ENCODE peak calls at places on chromosomes 3 and 15, in seven cellular contexts. B is B cell, E is AG04450, L is GM06990, Z is fibroblast of the aortic adventitia, D is transverse colon, G is nephron progenitor cell. W is an unnamed sample.

GRCh38 chr15:38299216-38299615 is 46.6 kb downstream of the SPRED1 start:
- DNase-seq in L (no peak), E (peak; percentile 13), D (no peak), G (no peak), B (no peak), Z (peak; percentile 56), W (no peak)

GRCh38 chr3:56884387-56884786 is 82.6 kb upstream of the ARHGEF3 start:
- DNase-seq in G (no peak), D (no peak), Z (peak; percentile 62), L (no peak), B (no peak), E (no peak), W (no peak)

GRCh38 chr3:99607151-99607550 is 31.2 kb upstream of the COL8A1 start:
- DNase-seq in G (no peak), D (no peak), E (no peak), Z (no peak), L (no peak), B (no peak), W (no peak)

GRCh38 chr15:92665100-92665555 is 9.6 kb upstream of the FAM174B start:
- DNase-seq in Z (peak; percentile 79), L (no peak), D (no peak), B (no peak), E (peak; percentile 27), G (no peak), W (no peak)

GRCh38 chr3:185647880-185648210 is 61.8 kb downstream of the SENP2 start:
- DNase-seq in B (no peak), D (no peak), E (no peak), Z (no peak), G (no peak), L (no peak), W (no peak)

GRCh38 chr3:52931328-52931727 is 34.0 kb upstream of the STIMATE start:
- DNase-seq in Z (no peak), L (no peak), G (no peak), D (no peak), B (no peak), E (no peak), W (no peak)

GRCh38 chr3:20924646-20925395 is 738.8 kb upstream of the SGO1 start:
- DNase-seq in D (no peak), B (no peak), G (no peak), E (no peak), Z (no peak), L (no peak), W (no peak)

GRCh38 chr15:68333775-68334470 is 56.4 kb downstream of the FEM1B start:
- DNase-seq in G (no peak), B (no peak), Z (no peak), L (no peak), E (no peak), D (peak; percentile 23), W (no peak)

GRCh38 chr3:30187366-30187765 is 419.0 kb upstream of the TGFBR2 start:
- DNase-seq in B (no peak), Z (no peak), L (no peak), G (no peak), D (no peak), E (no peak), W (no peak)

GRCh38 chr3:144524531-144524930 is 552.9 kb downstream of the DIPK2A start:
- DNase-seq in B (no peak), L (no peak), E (no peak), D (no peak), Z (no peak), G (no peak), W (no peak)

GRCh38 chr15:73052679-73053397 is 575 bp downstream of the NEO1 start:
- DNase-seq in B (peak; percentile 40), L (peak; percentile 13), Z (peak; percentile 17), D (peak; percentile 62), E (no peak), G (peak; percentile 72), W (peak; percentile 80)

GRCh38 chr3:145692751-145693150 is 468.2 kb downstream of the PLOD2 start:
- DNase-seq in B (no peak), L (no peak), G (no peak), Z (no peak), E (no peak), D (no peak), W (no peak)

GRCh38 chr3:156631323-156631722 is 43.1 kb upstream of the TIPARP start:
- DNase-seq in E (no peak), Z (no peak), G (no peak), L (no peak), B (no peak), D (no peak), W (no peak)

GRCh38 chr3:157045238-157045860 is 114.6 kb downstream of the CCNL1 start:
- DNase-seq in B (no peak), L (no peak), D (no peak), E (no peak), G (no peak), Z (peak; percentile 24), W (no peak)

GRCh38 chr3:126556637-126557414 is 1.9 kb downstream of the C3orf22 start:
- DNase-seq in E (no peak), D (peak; percentile 2), L (no peak), G (no peak), B (no peak), Z (no peak), W (no peak)

GRCh38 chr15:38558714-38559059 is 5.9 kb downstream of the RASGRP1 start:
- DNase-seq in D (no peak), G (no peak), Z (peak; percentile 12), B (no peak), L (no peak), E (no peak), W (no peak)

GRCh38 chr3:171953300-171954022 is 85.9 kb upstream of the FNDC3B start:
- DNase-seq in G (no peak), Z (no peak), D (no peak), B (no peak), E (no peak), L (no peak), W (no peak)

GRCh38 chr3:59606638-59607262 is 556.9 kb upstream of the CFAP20DC start:
- DNase-seq in D (no peak), Z (no peak), G (no peak), L (no peak), B (no peak), E (no peak), W (no peak)

GRCh38 chr3:74862501-74862900 is 248.0 kb upstream of the CNTN3 start:
- DNase-seq in G (no peak), B (no peak), L (no peak), D (no peak), E (no peak), Z (peak; percentile 0), W (no peak)

GRCh38 chr3:61009025-61009424 is 242.2 kb downstream of the FHIT start:
- DNase-seq in L (no peak), D (no peak), E (no peak), G (no peak), B (peak; percentile 64), Z (no peak), W (no peak)

GRCh38 chr3:151445283-151446001 is 15.4 kb downstream of the IGSF10 start:
- DNase-seq in D (no peak), B (no peak), G (no peak), E (no peak), L (no peak), Z (peak; percentile 97), W (no peak)

GRCh38 chr15:26201177-26201858 is 338.2 kb upstream of the ATP10A start:
- DNase-seq in L (no peak), E (no peak), B (no peak), G (no peak), Z (no peak), D (no peak), W (no peak)
- TF ChIP-seq CTCF in L (no peak), E (no peak), B (no peak), G (no peak), Z (no peak), D (no peak), W (no peak)

GRCh38 chr15:34721802-34722795 is 32.7 kb downstream of the GJD2 start:
- DNase-seq in G (peak; percentile 64), E (peak; percentile 3), L (no peak), B (no peak), Z (peak; percentile 74), D (no peak), W (no peak)
- TF ChIP-seq CTCF in G (no peak), E (no peak), L (no peak), B (no peak), Z (peak; percentile 27), D (no peak), W (no peak)

GRCh38 chr15:52731732-52732470 is 52.7 kb upstream of the ATOSA start:
- DNase-seq in B (no peak), Z (no peak), E (no peak), G (no peak), D (no peak), L (no peak), W (no peak)

GRCh38 chr15:52730594-52730993 is 51.4 kb upstream of the ATOSA start:
- DNase-seq in Z (no peak), G (no peak), D (no peak), B (no peak), E (no peak), L (no peak), W (no peak)

GRCh38 chr15:52730163-52730562 is 51.0 kb upstream of the ATOSA start:
- DNase-seq in E (no peak), G (no peak), L (peak; percentile 43), D (no peak), B (peak; percentile 64), Z (peak; percentile 19), W (no peak)

GRCh38 chr15:52732551-52732950 is 53.4 kb upstream of the ATOSA start:
- DNase-seq in Z (no peak), B (no peak), L (no peak), G (no peak), E (no peak), D (no peak), W (no peak)

DNA sequence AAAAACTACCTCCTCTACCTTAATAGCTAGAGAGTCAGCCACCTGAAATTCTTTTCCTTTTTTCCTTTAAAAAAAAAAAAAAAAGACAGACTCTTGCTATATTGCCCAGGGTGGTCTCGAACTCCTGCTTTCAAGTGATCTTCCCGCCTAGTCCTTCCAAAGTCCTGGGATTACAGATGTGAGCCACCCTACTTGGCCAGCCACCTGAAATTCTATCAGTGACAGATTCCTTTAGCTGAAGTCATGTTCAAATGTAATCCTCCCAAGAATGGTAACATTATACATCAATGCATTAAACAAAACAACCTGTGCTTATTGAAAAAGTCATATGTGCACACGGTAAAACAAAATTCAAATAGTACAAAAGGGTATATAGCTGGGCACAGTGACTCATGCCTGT is 51.8 kb upstream of the ATOSA start:
- DNase-seq in Z (no peak), L (no peak), D (no peak), B (no peak), E (no peak), G (no peak), W (no peak)
- TF ChIP-seq CTCF in Z (no peak), L (no peak), D (no peak), B (no peak), E (no peak), G (no peak), W (no peak)

DNA sequence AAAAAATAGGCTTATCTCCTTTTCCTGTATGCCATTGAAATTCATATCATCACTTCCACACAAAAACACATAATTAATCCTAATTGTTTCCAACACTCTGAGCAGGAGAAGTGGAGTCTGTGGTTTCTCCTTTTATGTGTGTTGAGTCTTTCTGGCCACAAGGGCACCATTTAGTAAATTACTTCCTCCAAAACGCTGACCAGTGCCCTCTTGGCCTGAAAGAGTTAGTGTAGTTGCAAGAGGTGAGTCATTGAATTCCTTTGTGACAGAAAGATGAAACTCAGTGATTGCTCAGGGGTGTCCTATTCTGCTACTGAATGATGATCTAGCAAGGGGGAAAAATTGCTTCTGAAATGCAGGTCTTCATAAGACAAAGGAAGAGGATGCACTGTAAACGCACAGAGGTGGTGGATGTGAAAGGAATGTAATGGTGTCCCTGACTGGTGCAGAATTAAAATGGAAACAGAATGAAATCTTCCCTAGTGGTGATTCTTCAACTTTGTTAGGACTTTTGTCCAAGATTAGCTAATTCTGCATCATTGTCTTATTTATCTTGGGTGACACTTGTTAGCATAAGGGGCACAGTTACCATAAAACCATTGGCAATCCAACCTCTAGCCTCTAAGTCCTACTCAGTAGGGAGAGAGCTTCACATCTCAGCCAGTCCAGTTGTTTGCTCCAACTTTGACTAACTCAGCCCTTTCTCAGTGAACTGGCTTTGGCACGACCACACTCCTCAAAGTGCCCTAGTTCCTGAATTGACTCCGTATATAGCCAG is 208.4 kb upstream of the NANOGP8 start:
- DNase-seq in B (no peak), Z (peak; percentile 49), D (no peak), L (no peak), E (no peak), G (no peak), W (no peak)
- TF ChIP-seq CTCF in B (no peak), Z (peak; percentile 34), D (no peak), L (no peak), E (peak; percentile 45), G (peak; percentile 17), W (no peak)